ENCODE peak calls at places on chromosomes 4 and X, in seven cellular contexts. C, M, R, B, N, F and T are unnamed samples.

GRCh38 chr4:150244600-150244999 is 166.4 kb downstream of the DCLK2 start:
- DNase-seq in N (peak; percentile 25), M (no peak), B (no peak), R (no peak), F (no peak), C (no peak), T (peak; percentile 45)

GRCh38 chrX:124023838-124024238 is 62.3 kb downstream of the STAG2 start:
- DNase-seq in M (no peak), N (no peak), R (no peak), B (no peak), C (no peak), F (no peak), T (no peak)

GRCh38 chrX:69948398-69948797 is 101.3 kb downstream of the AWAT2 start:
- DNase-seq in C (no peak), R (no peak), M (no peak), F (no peak), N (no peak), B (no peak), T (no peak)

GRCh38 chrX:104318330-104319009 is 63.7 kb upstream of the ESX1 start:
- DNase-seq in N (no peak), B (no peak), R (no peak), F (no peak), M (no peak), C (no peak), T (peak; percentile 91)

GRCh38 chrX:49106930-49107329 is 16.6 kb downstream of the GPKOW start:
- DNase-seq in B (no peak), C (no peak), N (peak; percentile 5), M (no peak), F (peak; percentile 18), R (no peak), T (peak; percentile 67)

GRCh38 chrX:123878177-123878576 is 18.3 kb downstream of the XIAP start:
- DNase-seq in B (no peak), N (no peak), M (no peak), C (no peak), F (no peak), R (no peak), T (no peak)

GRCh38 chr4:23674694-23675093 is 215.2 kb downstream of the PPARGC1A start:
- DNase-seq in R (no peak), F (no peak), M (no peak), N (no peak), B (no peak), C (no peak), T (no peak)

GRCh38 chrX:122303761-122304160 is 880.3 kb upstream of the GRIA3 start:
- DNase-seq in R (no peak), M (no peak), F (no peak), B (no peak), C (no peak), N (no peak), T (no peak)

GRCh38 chr4:60938621-60939020 is 261.5 kb upstream of the ADGRL3 start:
- DNase-seq in C (no peak), F (no peak), B (no peak), N (no peak), M (no peak), R (no peak), T (peak; percentile 49)

GRCh38 chrX:153336128-153336894 is 2.4 kb downstream of the ZNF275 start:
- DNase-seq in M (peak; percentile 11), R (no peak), N (no peak), C (no peak), B (no peak), F (no peak), T (no peak)

GRCh38 chr4:83040269-83040668 is 5.3 kb downstream of the COPS4 start:
- DNase-seq in M (no peak), C (no peak), N (no peak), F (no peak), R (no peak), B (no peak), T (no peak)

GRCh38 chr4:48483006-48483776 is at the start of gene SLC10A4:
- DNase-seq in C (peak; percentile 47), F (no peak), B (no peak), R (no peak), M (no peak), N (peak; percentile 29), T (peak; percentile 83)

GRCh38 chr4:40685300-40685699 is 55.6 kb upstream of the RBM47 start:
- DNase-seq in F (no peak), M (no peak), B (no peak), C (no peak), N (no peak), R (no peak), T (peak; percentile 33)

GRCh38 chr4:182189107-182189878 is 53.9 kb upstream of the TENM3 start:
- DNase-seq in M (no peak), C (no peak), R (no peak), B (no peak), F (no peak), N (no peak), T (no peak)

GRCh38 chr4:173821851-173822250 is 291.8 kb upstream of the HAND2 start:
- DNase-seq in R (no peak), B (no peak), C (no peak), M (no peak), F (no peak), N (no peak), T (no peak)

GRCh38 chr4:102449751-102450352 is 51.3 kb upstream of the NFKB1 start:
- DNase-seq in M (peak; percentile 35), B (peak; percentile 21), R (peak; percentile 28), C (peak; percentile 69), N (peak; percentile 26), F (no peak), T (peak; percentile 80)

GRCh38 chr4:140125374-140125773 is 28.6 kb downstream of the MAML3 start:
- DNase-seq in M (no peak), F (no peak), R (no peak), N (no peak), B (no peak), C (no peak), T (no peak)